ENCODE peak calls at places on chromosomes 3 and 15, in ten cellular contexts. S, Y, L, P, C, A, O, D, X and T are unnamed samples.

GRCh38 chr3:158419820-158420653 is 151.0 kb upstream of the MLF1 start:
- DNase-seq in D (no peak), S (no peak), O (no peak), A (no peak), X (no peak), P (no peak), Y (no peak), L (no peak), C (no peak), T (no peak)

GRCh38 chr3:963255-963654 is 129.6 kb upstream of the CNTN6 start:
- DNase-seq in L (no peak), Y (no peak), O (no peak), D (no peak), X (no peak), A (no peak), S (no peak), P (no peak), C (no peak), T (no peak)

GRCh38 chr15:38440353-38441129 is 13.4 kb upstream of the FAM98B start:
- DNase-seq in D (peak), Y (peak), L (peak), O (peak), A (peak), P (peak), C (peak), X (peak), S (peak), T (peak)

GRCh38 chr15:34358367-34358766 is 8.6 kb downstream of the LPCAT4 start:
- DNase-seq in A (no peak), L (no peak), P (peak), Y (no peak), O (no peak), X (no peak), C (no peak), S (no peak), D (no peak), T (no peak)

GRCh38 chr3:125062904-125063618 is 7.3 kb upstream of the HEG1 start:
- DNase-seq in O (no peak), Y (peak), L (peak), C (peak), P (peak), D (peak), X (no peak), A (no peak), S (peak), T (peak)

GRCh38 chr3:171844873-171845272 is 1.7 kb downstream of the TMEM212 start:
- DNase-seq in A (no peak), C (no peak), Y (no peak), L (no peak), P (no peak), D (no peak), S (no peak), X (no peak), O (no peak), T (no peak)

GRCh38 chr15:73273181-73274002 is 95.4 kb downstream of the HCN4 start:
- DNase-seq in D (peak), L (peak), C (peak), Y (peak), O (peak), S (peak), P (peak), X (peak), A (peak), T (peak)

GRCh38 chr15:97196066-97197027 is 764.2 kb upstream of the ARRDC4 start:
- DNase-seq in D (no peak), P (no peak), X (no peak), Y (no peak), C (no peak), O (no peak), L (no peak), A (no peak), S (no peak), T (no peak)

GRCh38 chr15:52069559-52069958 is 43.0 kb downstream of the BCL2L10 start:
- DNase-seq in O (no peak), Y (no peak), C (no peak), X (no peak), S (no peak), L (no peak), D (no peak), A (no peak), P (no peak), T (no peak)

GRCh38 chr15:71272932-71273331 is 157.7 kb downstream of the THSD4 start:
- DNase-seq in X (no peak), C (peak), Y (peak), S (no peak), O (no peak), P (no peak), L (no peak), A (no peak), D (peak), T (no peak)

GRCh38 chr3:49349617-49350114 is 8.5 kb downstream of the GPX1 start:
- DNase-seq in D (no peak), A (no peak), O (no peak), Y (no peak), X (no peak), L (no peak), P (no peak), C (no peak), S (no peak), T (no peak)

GRCh38 chr15:88704791-88705768 is 66.3 kb downstream of the ISG20 start:
- DNase-seq in S (peak), P (peak), C (peak), X (no peak), L (no peak), Y (no peak), D (peak), A (no peak), O (no peak), T (peak)

GRCh38 chr3:189834462-189834861 is 203.3 kb downstream of the TP63 start:
- DNase-seq in X (no peak), Y (no peak), A (no peak), O (no peak), C (no peak), P (no peak), L (no peak), D (no peak), S (no peak), T (no peak)

GRCh38 chr3:111605016-111605415 is 9.9 kb upstream of the ZBED2 start:
- DNase-seq in Y (no peak), L (no peak), A (no peak), S (no peak), X (no peak), C (no peak), O (no peak), P (no peak), D (peak), T (no peak)

GRCh38 chr3:130946876-130947275 is 53.0 kb downstream of the ATP2C1 start:
- DNase-seq in C (no peak), L (no peak), O (no peak), S (peak), A (no peak), P (no peak), Y (no peak), D (peak), X (no peak), T (peak)

GRCh38 chr3:162435750-162436149 is 939.1 kb downstream of the OTOL1 start:
- DNase-seq in L (no peak), C (no peak), P (no peak), O (no peak), D (no peak), A (no peak), S (no peak), Y (no peak), X (no peak), T (no peak)

GRCh38 chr3:46875560-46875959 is 2.0 kb upstream of the PTH1R start:
- DNase-seq in Y (no peak), D (no peak), L (no peak), S (no peak), A (no peak), P (no peak), C (no peak), O (no peak), X (no peak), T (no peak)

GRCh38 chr3:130576571-130577266 is 59.7 kb downstream of the COL6A6 start:
- DNase-seq in S (no peak), D (peak), Y (peak), L (no peak), O (no peak), X (no peak), P (peak), A (no peak), C (peak), T (no peak)

GRCh38 chr15:86677316-86677715 is 597.6 kb downstream of the AGBL1 start:
- DNase-seq in Y (no peak), A (no peak), D (no peak), P (no peak), S (no peak), C (no peak), O (no peak), X (no peak), L (no peak), T (no peak)

GRCh38 chr3:59727902-59728301 is 678.1 kb upstream of the CFAP20DC start:
- DNase-seq in L (no peak), P (no peak), D (no peak), Y (no peak), C (no peak), O (no peak), S (no peak), X (no peak), A (no peak), T (no peak)

GRCh38 chr3:16085884-16086608 is 88.4 kb upstream of the GALNT15 start:
- DNase-seq in A (no peak), Y (no peak), O (no peak), C (peak), X (no peak), S (no peak), P (no peak), D (no peak), L (no peak), T (no peak)

GRCh38 chr3:8529738-8530525 is 28.3 kb downstream of the LMCD1 start:
- DNase-seq in L (peak), C (no peak), D (peak), P (no peak), S (no peak), X (no peak), O (no peak), Y (no peak), A (peak), T (no peak)

GRCh38 chr3:13498354-13499060 is 18.4 kb downstream of the HDAC11 start:
- DNase-seq in C (no peak), D (no peak), P (no peak), L (no peak), A (no peak), S (no peak), Y (no peak), O (no peak), X (no peak), T (peak)

GRCh38 chr3:57007513-57008415 is 52.7 kb upstream of the SPATA12 start:
- DNase-seq in X (no peak), A (no peak), C (peak), S (peak), Y (peak), O (no peak), D (peak), P (peak), L (no peak), T (peak)

GRCh38 chr15:50145451-50145872 is 26.4 kb upstream of the ATP8B4 start:
- DNase-seq in C (peak), S (peak), A (peak), X (peak), D (peak), O (peak), P (peak), L (peak), Y (peak), T (no peak)

GRCh38 chr3:190566043-190566933 is 52.4 kb downstream of the IL1RAP start:
- DNase-seq in S (peak), O (peak), Y (peak), C (peak), X (no peak), D (peak), P (peak), A (peak), L (peak), T (peak)

GRCh38 chr3:64216706-64217105 is 8.6 kb downstream of the PRICKLE2 start:
- DNase-seq in A (no peak), C (peak), X (no peak), L (no peak), P (no peak), D (peak), O (no peak), Y (no peak), S (peak), T (peak)

GRCh38 chr15:100105101-100105500 is 236.7 kb downstream of the ADAMTS17 start:
- DNase-seq in O (no peak), C (no peak), A (no peak), X (no peak), P (no peak), D (no peak), Y (no peak), L (no peak), S (no peak), T (no peak)